ENCODE peak calls at places on chromosomes 12 and 14, in six cellular contexts. One of them, this sample, is unnamed.

GRCh38 chr14:85824526-85824925 is 294.6 kb downstream of the FLRT2 start:
- DNase-seq in astrocyte: no peak
- DNase-seq in lower lobe of right lung: no peak
- DNase-seq in mucosa of descending colon: no peak
- DNase-seq in astrocyte of the spinal cord: no peak
- DNase-seq in PC-3: no peak
- DNase-seq in this sample: no peak

GRCh38 chr14:100611811-100612480 is 24.7 kb upstream of the BEGAIN start:
- DNase-seq in astrocyte of the spinal cord: no peak
- DNase-seq in mucosa of descending colon: no peak
- DNase-seq in lower lobe of right lung: no peak
- DNase-seq in PC-3: no peak
- DNase-seq in astrocyte: no peak
- DNase-seq in this sample: no peak

GRCh38 chr12:47808574-47809380 is 10.9 kb downstream of the HDAC7 start:
- DNase-seq in mucosa of descending colon: peak; percentile 60
- DNase-seq in PC-3: peak; percentile 35
- DNase-seq in lower lobe of right lung: no peak
- DNase-seq in astrocyte of the spinal cord: no peak
- DNase-seq in astrocyte: no peak
- DNase-seq in this sample: no peak

GRCh38 chr12:112676526-112676925 is 115.0 kb upstream of the RPH3A start:
- DNase-seq in mucosa of descending colon: no peak
- DNase-seq in lower lobe of right lung: no peak
- DNase-seq in astrocyte of the spinal cord: no peak
- DNase-seq in astrocyte: no peak
- DNase-seq in PC-3: no peak
- DNase-seq in this sample: no peak

GRCh38 chr12:101305226-101305779 is 25.4 kb downstream of the UTP20 start:
- DNase-seq in astrocyte: no peak
- DNase-seq in PC-3: no peak
- DNase-seq in lower lobe of right lung: no peak
- DNase-seq in mucosa of descending colon: no peak
- DNase-seq in astrocyte of the spinal cord: no peak
- DNase-seq in this sample: no peak

GRCh38 chr14:41062826-41063225 is 543.9 kb upstream of the LRFN5 start:
- DNase-seq in astrocyte of the spinal cord: peak; percentile 56
- DNase-seq in mucosa of descending colon: no peak
- DNase-seq in astrocyte: peak; percentile 3
- DNase-seq in lower lobe of right lung: no peak
- DNase-seq in PC-3: peak; percentile 72
- DNase-seq in this sample: no peak

GRCh38 chr14:91068642-91069041 is 8.2 kb upstream of the RPS6KA5 start:
- DNase-seq in lower lobe of right lung: no peak
- DNase-seq in mucosa of descending colon: no peak
- DNase-seq in astrocyte of the spinal cord: peak; percentile 26
- DNase-seq in astrocyte: peak; percentile 56
- DNase-seq in PC-3: no peak
- DNase-seq in this sample: no peak

GRCh38 chr12:109525279-109525585 is 47.8 kb downstream of the UBE3B start:
- DNase-seq in astrocyte of the spinal cord: no peak
- DNase-seq in lower lobe of right lung: no peak
- DNase-seq in astrocyte: no peak
- DNase-seq in PC-3: no peak
- DNase-seq in mucosa of descending colon: no peak
- DNase-seq in this sample: no peak

GRCh38 chr12:28121433-28121832 is 68.8 kb upstream of the CCDC91 start:
- DNase-seq in astrocyte: no peak
- DNase-seq in lower lobe of right lung: no peak
- DNase-seq in PC-3: peak; percentile 68
- DNase-seq in mucosa of descending colon: no peak
- DNase-seq in astrocyte of the spinal cord: no peak
- DNase-seq in this sample: no peak

GRCh38 chr12:3656946-3657622 is 95.8 kb downstream of the CRACR2A start:
- DNase-seq in PC-3: no peak
- DNase-seq in astrocyte: no peak
- DNase-seq in astrocyte of the spinal cord: no peak
- DNase-seq in lower lobe of right lung: no peak
- DNase-seq in mucosa of descending colon: no peak
- DNase-seq in this sample: no peak

GRCh38 chr12:12985817-12986408 is 14.2 kb downstream of the HEBP1 start:
- DNase-seq in astrocyte of the spinal cord: peak; percentile 20
- DNase-seq in astrocyte: no peak
- DNase-seq in PC-3: peak; percentile 47
- DNase-seq in lower lobe of right lung: no peak
- DNase-seq in mucosa of descending colon: no peak
- DNase-seq in this sample: peak; percentile 37

GRCh38 chr14:27938392-27938791 is 828.2 kb upstream of the FOXG1 start:
- DNase-seq in astrocyte: no peak
- DNase-seq in lower lobe of right lung: no peak
- DNase-seq in PC-3: no peak
- DNase-seq in astrocyte of the spinal cord: no peak
- DNase-seq in mucosa of descending colon: no peak
- DNase-seq in this sample: no peak

GRCh38 chr12:52605542-52605941 is 4.3 kb upstream of the KRT72 start:
- DNase-seq in lower lobe of right lung: no peak
- DNase-seq in mucosa of descending colon: no peak
- DNase-seq in astrocyte of the spinal cord: no peak
- DNase-seq in astrocyte: no peak
- DNase-seq in PC-3: no peak
- DNase-seq in this sample: no peak

GRCh38 chr14:38824691-38825090 is 278.3 kb downstream of the SEC23A start:
- DNase-seq in lower lobe of right lung: no peak
- DNase-seq in PC-3: no peak
- DNase-seq in astrocyte of the spinal cord: no peak
- DNase-seq in astrocyte: peak; percentile 23
- DNase-seq in mucosa of descending colon: no peak
- DNase-seq in this sample: no peak

GRCh38 chr12:46562625-46563228 is 190.2 kb upstream of the SLC38A2 start:
- DNase-seq in PC-3: peak; percentile 95
- DNase-seq in lower lobe of right lung: no peak
- DNase-seq in astrocyte of the spinal cord: peak; percentile 86
- DNase-seq in astrocyte: peak; percentile 95
- DNase-seq in mucosa of descending colon: no peak
- DNase-seq in this sample: peak; percentile 83

GRCh38 chr12:127911289-127911688 is 355.7 kb upstream of the TMEM132C start:
- DNase-seq in astrocyte: no peak
- DNase-seq in PC-3: no peak
- DNase-seq in lower lobe of right lung: no peak
- DNase-seq in mucosa of descending colon: no peak
- DNase-seq in astrocyte of the spinal cord: no peak
- DNase-seq in this sample: no peak

GRCh38 chr12:57772429-57773322 is at the start of gene EEF1AKMT3:
- DNase-seq in astrocyte: no peak
- DNase-seq in astrocyte of the spinal cord: no peak
- DNase-seq in mucosa of descending colon: peak; percentile 84
- DNase-seq in PC-3: peak; percentile 60
- DNase-seq in lower lobe of right lung: peak; percentile 79
- DNase-seq in this sample: peak; percentile 33

GRCh38 chr14:90993792-90994191 is 66.6 kb downstream of the RPS6KA5 start:
- DNase-seq in lower lobe of right lung: no peak
- DNase-seq in mucosa of descending colon: no peak
- DNase-seq in astrocyte: no peak
- DNase-seq in astrocyte of the spinal cord: no peak
- DNase-seq in PC-3: no peak
- DNase-seq in this sample: no peak

GRCh38 chr14:104559043-104559768 is 20.4 kb upstream of the C14orf180 start:
- DNase-seq in astrocyte of the spinal cord: no peak
- DNase-seq in astrocyte: no peak
- DNase-seq in PC-3: no peak
- DNase-seq in lower lobe of right lung: peak; percentile 32
- DNase-seq in mucosa of descending colon: peak; percentile 50
- DNase-seq in this sample: no peak

GRCh38 chr14:78967111-78967809 is 797.1 kb downstream of the NRXN3 start:
- DNase-seq in astrocyte: peak; percentile 89
- DNase-seq in mucosa of descending colon: no peak
- DNase-seq in PC-3: peak; percentile 64
- DNase-seq in astrocyte of the spinal cord: peak; percentile 46
- DNase-seq in lower lobe of right lung: no peak
- DNase-seq in this sample: peak; percentile 86

GRCh38 chr12:93567174-93567573 is 5.3 kb upstream of the SOCS2 start:
- DNase-seq in PC-3: no peak
- DNase-seq in mucosa of descending colon: no peak
- DNase-seq in astrocyte of the spinal cord: no peak
- DNase-seq in astrocyte: peak; percentile 8
- DNase-seq in lower lobe of right lung: no peak
- DNase-seq in this sample: no peak

GRCh38 chr12:45583011-45583657 is 146.4 kb upstream of the ARID2 start:
- DNase-seq in mucosa of descending colon: no peak
- DNase-seq in lower lobe of right lung: no peak
- DNase-seq in PC-3: no peak
- DNase-seq in astrocyte: peak; percentile 69
- DNase-seq in astrocyte of the spinal cord: peak; percentile 11
- DNase-seq in this sample: peak; percentile 79

GRCh38 chr12:77225373-77225772 is 160.0 kb upstream of the E2F7 start:
- DNase-seq in mucosa of descending colon: no peak
- DNase-seq in lower lobe of right lung: no peak
- DNase-seq in astrocyte: no peak
- DNase-seq in astrocyte of the spinal cord: no peak
- DNase-seq in PC-3: no peak
- DNase-seq in this sample: no peak
- H3K4me3 ChIP-seq in mucosa of descending colon: no peak overlapping the region
- H3K4me3 ChIP-seq in lower lobe of right lung: no peak overlapping the region
- H3K4me3 ChIP-seq in astrocyte: no peak overlapping the region
- H3K4me3 ChIP-seq in astrocyte of the spinal cord: no peak overlapping the region
- H3K4me3 ChIP-seq in PC-3: no peak overlapping the region
- H3K4me3 ChIP-seq in this sample: no peak overlapping the region

GRCh38 chr14:37592288-37593274 is 2.5 kb downstream of the FOXA1 start:
- DNase-seq in mucosa of descending colon: no peak
- DNase-seq in PC-3: peak; percentile 52
- DNase-seq in astrocyte: no peak
- DNase-seq in astrocyte of the spinal cord: no peak
- DNase-seq in lower lobe of right lung: no peak
- DNase-seq in this sample: no peak

GRCh38 chr14:37595809-37596595 is 573 bp downstream of the TTC6 start:
- DNase-seq in astrocyte: no peak
- DNase-seq in astrocyte of the spinal cord: no peak
- DNase-seq in PC-3: peak; percentile 98
- DNase-seq in lower lobe of right lung: peak; percentile 86
- DNase-seq in mucosa of descending colon: peak; percentile 91
- DNase-seq in this sample: no peak

GRCh38 chr14:37594916-37595808 is at the start of the genes FOXA1 and TTC6:
- DNase-seq in lower lobe of right lung: peak; percentile 79
- DNase-seq in mucosa of descending colon: peak; percentile 79
- DNase-seq in astrocyte: no peak
- DNase-seq in astrocyte of the spinal cord: no peak
- DNase-seq in PC-3: peak; percentile 91
- DNase-seq in this sample: no peak

GRCh38 chr14:37593496-37594237 is 1.4 kb downstream of the FOXA1 start:
- DNase-seq in lower lobe of right lung: no peak
- DNase-seq in astrocyte of the spinal cord: no peak
- DNase-seq in mucosa of descending colon: no peak
- DNase-seq in astrocyte: no peak
- DNase-seq in PC-3: no peak
- DNase-seq in this sample: no peak

DNA sequence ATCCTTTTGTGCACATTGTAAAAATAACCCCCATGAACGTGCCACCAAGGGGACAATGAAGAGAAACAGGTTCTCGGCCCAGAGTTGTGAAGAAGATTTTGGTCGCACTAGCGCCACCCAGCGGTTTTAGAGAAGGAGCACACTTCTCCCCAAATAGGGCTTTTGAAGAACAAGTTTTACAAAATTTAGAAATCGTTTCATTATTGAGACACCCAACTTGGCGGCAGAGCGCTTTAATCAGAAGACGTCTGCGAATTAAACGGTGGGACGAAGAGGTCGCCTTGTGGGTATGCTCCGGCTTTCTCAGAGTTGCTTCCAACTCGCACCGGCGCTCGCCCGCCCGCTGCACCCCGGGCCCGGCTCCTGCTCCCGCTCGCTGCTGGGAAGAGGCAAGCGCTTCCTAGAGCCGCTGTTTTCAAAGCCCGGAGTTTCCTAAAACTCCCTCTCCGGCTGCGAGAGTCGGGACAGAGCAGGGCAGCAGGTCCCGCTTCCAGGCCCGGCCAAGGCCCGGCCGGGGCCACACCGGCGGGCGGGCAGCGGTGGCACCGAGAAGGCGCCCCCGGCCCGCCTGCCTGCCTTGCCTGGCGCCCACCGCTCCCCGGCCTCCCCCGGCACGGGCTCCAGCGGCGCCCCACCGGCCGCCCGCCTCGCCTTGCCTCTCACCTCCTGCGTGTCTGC is 672 bp downstream of the FOXA1 start:
- DNase-seq in lower lobe of right lung: peak; percentile 76
- DNase-seq in astrocyte: peak; percentile 45
- DNase-seq in mucosa of descending colon: peak; percentile 56
- DNase-seq in astrocyte of the spinal cord: peak; percentile 79
- DNase-seq in PC-3: peak; percentile 92
- DNase-seq in this sample: peak; percentile 57
- TF ChIP-seq CTCF in lower lobe of right lung: peak; percentile 68
- TF ChIP-seq CTCF in astrocyte: peak; percentile 84
- TF ChIP-seq CTCF in mucosa of descending colon: peak; percentile 59
- TF ChIP-seq CTCF in astrocyte of the spinal cord: peak; percentile 85
- TF ChIP-seq CTCF in PC-3: peak; percentile 92
- TF ChIP-seq CTCF in this sample: peak; percentile 90

DNA sequence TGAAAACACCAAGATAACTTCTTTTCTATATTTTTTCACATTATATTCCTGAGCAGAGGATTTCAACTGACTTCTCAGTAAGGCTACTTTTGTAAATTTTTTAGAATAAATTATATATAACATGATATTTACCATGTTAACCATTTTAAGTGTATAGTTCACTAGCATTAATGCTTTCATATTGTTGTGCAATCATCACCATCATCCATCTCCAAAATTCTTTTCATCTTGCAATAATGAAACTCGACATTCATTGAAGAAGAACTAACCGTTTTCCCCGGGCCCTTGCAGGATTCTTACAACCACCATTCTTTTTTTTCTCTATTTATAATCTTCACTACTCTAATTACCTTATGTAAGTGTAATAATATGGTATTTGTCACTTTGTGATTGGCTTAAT is 1036.1 kb downstream of the LRFN5 start:
- DNase-seq in astrocyte: no peak
- DNase-seq in astrocyte of the spinal cord: no peak
- DNase-seq in PC-3: no peak
- DNase-seq in mucosa of descending colon: no peak
- DNase-seq in lower lobe of right lung: no peak
- DNase-seq in this sample: no peak
- H3K4me3 ChIP-seq in astrocyte: no peak overlapping the region
- H3K4me3 ChIP-seq in astrocyte of the spinal cord: no peak overlapping the region
- H3K4me3 ChIP-seq in PC-3: no peak overlapping the region
- H3K4me3 ChIP-seq in mucosa of descending colon: no peak overlapping the region
- H3K4me3 ChIP-seq in lower lobe of right lung: no peak overlapping the region
- H3K4me3 ChIP-seq in this sample: no peak overlapping the region

DNA sequence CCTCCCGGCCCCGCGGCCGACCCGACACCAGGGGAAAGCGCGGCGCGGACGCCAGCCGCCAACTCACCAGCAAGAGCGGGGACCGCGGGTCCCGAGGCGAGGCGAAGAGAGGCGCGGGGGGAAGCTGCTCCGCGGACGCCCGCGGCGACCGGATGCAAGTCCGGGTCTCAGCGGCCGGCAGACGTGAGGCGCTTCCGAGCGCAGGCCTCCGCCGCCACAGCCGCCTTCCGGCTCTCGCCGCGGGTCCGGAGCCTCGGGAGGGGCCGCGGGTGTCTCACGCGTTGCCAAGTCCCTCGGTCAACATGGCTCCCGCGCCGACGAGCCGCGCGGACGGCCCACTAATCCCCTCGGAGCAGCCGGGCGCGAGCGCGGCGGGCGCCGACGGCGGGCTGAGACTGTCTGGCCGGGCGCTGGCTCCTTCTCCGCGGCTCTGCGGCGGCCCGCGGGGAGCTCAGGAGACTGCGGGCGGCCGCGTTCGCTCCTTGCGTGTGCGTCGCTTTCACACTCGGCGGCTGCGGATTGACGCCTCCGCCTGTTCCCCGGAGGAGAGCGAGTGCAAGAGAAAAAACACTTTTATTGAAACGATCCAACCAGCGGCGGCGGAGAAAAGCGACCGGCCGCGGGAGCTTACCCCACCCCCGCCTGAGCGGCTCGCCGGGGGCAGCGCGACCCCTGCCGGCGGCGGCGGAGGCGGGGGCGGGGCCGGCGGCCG is at the start of gene CDK17:
- DNase-seq in PC-3: peak; percentile 77
- DNase-seq in lower lobe of right lung: peak; percentile 90
- DNase-seq in astrocyte of the spinal cord: peak; percentile 90
- DNase-seq in astrocyte: peak; percentile 65
- DNase-seq in mucosa of descending colon: peak; percentile 91
- DNase-seq in this sample: peak; percentile 80
- TF ChIP-seq CTCF in PC-3: peak; percentile 16
- TF ChIP-seq CTCF in lower lobe of right lung: peak; percentile 25
- TF ChIP-seq CTCF in astrocyte of the spinal cord: peak; percentile 40
- TF ChIP-seq CTCF in astrocyte: peak; percentile 15
- TF ChIP-seq CTCF in mucosa of descending colon: peak; percentile 54
- TF ChIP-seq CTCF in this sample: peak; percentile 38

This sample was measured in brain microvascular endothelial cell.